ENCODE peak calls at places on chromosomes 11 and 22, in eight cellular contexts. G, I, Q, V, D, S, T and W are unnamed samples.

GRCh38 chr11:77096591-77097019 is 6.0 kb upstream of the OMP start:
- DNase-seq in G (no peak), S (no peak), I (peak; percentile 6), T (peak; percentile 12), Q (no peak), V (no peak), D (no peak), W (no peak)

GRCh38 chr11:60130496-60130895 is 42.0 kb downstream of the MS4A2 start:
- DNase-seq in Q (no peak), G (no peak), I (no peak), T (no peak), S (peak; percentile 65), D (no peak), V (peak; percentile 60), W (no peak)

GRCh38 chr22:17131686-17132085 is 10.5 kb upstream of the TMEM121B start:
- DNase-seq in D (no peak), Q (no peak), G (no peak), T (no peak), S (no peak), I (no peak), V (no peak), W (no peak)

GRCh38 chr11:33387996-33388395 is 130.8 kb downstream of the HIPK3 start:
- DNase-seq in T (no peak), S (no peak), I (no peak), V (no peak), G (no peak), D (no peak), Q (no peak), W (no peak)

GRCh38 chr11:2792376-2793250 is 92.8 kb upstream of the KCNQ1OT1 start:
- DNase-seq in V (no peak), T (peak; percentile 37), G (no peak), Q (no peak), S (peak; percentile 1), I (peak; percentile 15), D (no peak), W (no peak)

GRCh38 chr22:39148727-39149535 is 3.5 kb downstream of the CBX7 start:
- DNase-seq in S (peak; percentile 65), G (peak; percentile 59), V (peak; percentile 50), I (peak; percentile 53), T (peak; percentile 83), Q (peak; percentile 72), D (no peak), W (no peak)

GRCh38 chr11:69889400-69890372 is 70.5 kb upstream of the FGF3 start:
- DNase-seq in G (no peak), I (peak; percentile 4), S (no peak), T (no peak), Q (no peak), V (no peak), D (no peak), W (no peak)

GRCh38 chr11:115391598-115391997 is 112.6 kb downstream of the CADM1 start:
- DNase-seq in S (no peak), G (no peak), Q (no peak), I (no peak), V (no peak), T (no peak), D (peak; percentile 31), W (no peak)

GRCh38 chr11:8838248-8838647 is 72.7 kb upstream of the AKIP1 start:
- DNase-seq in S (no peak), I (no peak), Q (no peak), V (no peak), G (no peak), D (peak; percentile 94), T (no peak), W (peak; percentile 46)

GRCh38 chr11:120842195-120842594 is 181.7 kb upstream of the TBCEL start:
- DNase-seq in V (no peak), I (no peak), G (no peak), Q (no peak), D (no peak), S (no peak), T (no peak), W (no peak)

GRCh38 chr11:2565447-2566222 is 120.8 kb downstream of the KCNQ1 start:
- DNase-seq in V (no peak), T (peak; percentile 6), S (no peak), D (no peak), Q (no peak), I (peak; percentile 9), G (no peak), W (no peak)

GRCh38 chr22:45470871-45471270 is 31.8 kb upstream of the FBLN1 start:
- DNase-seq in D (no peak), T (peak; percentile 4), S (no peak), Q (no peak), I (no peak), V (no peak), G (no peak), W (no peak)

GRCh38 chr11:134536219-134536618 is 124.2 kb upstream of the B3GAT1 start:
- DNase-seq in S (no peak), G (no peak), T (no peak), V (no peak), D (no peak), I (no peak), Q (no peak), W (no peak)

GRCh38 chr11:107732327-107733051 is 20.6 kb upstream of the SLN start:
- DNase-seq in I (no peak), V (no peak), Q (no peak), T (no peak), D (no peak), S (no peak), G (no peak), W (no peak)

GRCh38 chr11:62857541-62857982 is 18.2 kb upstream of the WDR74 start:
- DNase-seq in Q (no peak), V (peak; percentile 21), D (peak; percentile 48), S (no peak), G (no peak), I (no peak), T (no peak), W (no peak)

GRCh38 chr11:43738600-43739409 is 58.3 kb downstream of the HSD17B12 start:
- DNase-seq in D (peak; percentile 90), I (no peak), Q (no peak), S (peak; percentile 33), G (no peak), T (no peak), V (no peak), W (no peak)

GRCh38 chr11:2975594-2975993 is 16.5 kb downstream of the NAP1L4 start:
- DNase-seq in D (peak; percentile 37), I (no peak), G (peak; percentile 63), S (peak; percentile 47), V (no peak), T (no peak), Q (no peak), W (no peak)

GRCh38 chr11:44626645-44627044 is 61.2 kb downstream of the CD82 start:
- DNase-seq in V (peak; percentile 12), Q (no peak), S (no peak), T (no peak), D (no peak), I (no peak), G (no peak), W (no peak)

GRCh38 chr11:125393331-125393730 is 102.7 kb downstream of the FEZ1 start:
- DNase-seq in V (no peak), D (no peak), S (no peak), Q (no peak), G (no peak), I (no peak), T (no peak), W (no peak)

GRCh38 chr11:67642148-67642475 is 2.5 kb upstream of the TBX10 start:
- DNase-seq in T (no peak), S (no peak), I (no peak), D (no peak), G (no peak), Q (no peak), V (peak; percentile 14), W (no peak)

GRCh38 chr11:12043959-12044772 is 35.7 kb upstream of the DKK3 start:
- DNase-seq in V (peak; percentile 78), I (peak; percentile 88), G (peak; percentile 57), T (peak; percentile 83), Q (peak; percentile 21), S (peak; percentile 79), D (peak; percentile 100), W (peak; percentile 96)

GRCh38 chr11:27303903-27304302 is 59.1 kb downstream of the CCDC34 start:
- DNase-seq in Q (no peak), S (no peak), I (no peak), G (no peak), D (no peak), T (no peak), V (no peak), W (no peak)
- H3K4me1 ChIP-seq in Q (no peaks in the 10 kb centered on the region), S (no peaks in the 10 kb centered on the region), I (no peaks in the 10 kb centered on the region), G (no peaks in the 10 kb centered on the region), D (no peaks in the 10 kb centered on the region), T (no peaks in the 10 kb centered on the region), V (no peaks in the 10 kb centered on the region), W (no peaks in the 10 kb centered on the region)

GRCh38 chr11:128824199-128825049 is 42.7 kb downstream of the KCNJ1 start:
- DNase-seq in T (peak; percentile 53), G (no peak), I (no peak), S (no peak), Q (no peak), D (no peak), V (no peak), W (no peak)
- H3K4me3 ChIP-seq in T (no peak overlapping the region), G (no peak overlapping the region), I (peak overlapping the region; percentile 30), S (no peak overlapping the region), Q (no peak overlapping the region), D (no peak overlapping the region), V (no peak overlapping the region), W (no peak overlapping the region)

DNA sequence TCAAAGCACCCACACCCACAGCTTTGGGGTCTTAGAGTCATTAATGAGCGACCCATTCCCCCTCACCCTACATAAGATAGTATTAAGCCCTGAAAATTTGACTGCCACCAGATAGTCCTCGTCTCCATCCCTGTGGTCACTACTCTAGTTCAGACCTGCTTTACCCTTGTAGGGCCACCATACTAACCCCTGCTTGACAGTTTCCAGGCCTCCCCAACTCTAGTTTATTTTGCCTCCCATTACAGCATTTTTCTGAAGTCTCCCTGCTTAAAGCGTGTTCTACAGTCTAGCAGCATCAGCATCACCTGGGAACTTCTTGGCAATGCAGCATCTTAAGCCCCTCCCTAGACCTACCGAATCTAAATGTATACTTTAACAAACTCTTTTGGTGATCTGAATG is 192.4 kb downstream of the MAML2 start:
- DNase-seq in S (no peak), Q (no peak), G (no peak), I (no peak), V (no peak), T (no peak), D (no peak), W (no peak)
- H3K4me1 ChIP-seq in S (peaks cover 5% of the 10 kb centered on the region), Q (peaks cover under 1% of the 10 kb centered on the region), G (peaks cover under 1% of the 10 kb centered on the region), I (peaks cover 17% of the 10 kb centered on the region), V (no peaks in the 10 kb centered on the region), T (peaks cover 4% of the 10 kb centered on the region), D (peaks cover 28% of the 10 kb centered on the region), W (peaks cover 36% of the 10 kb centered on the region)

GRCh38 chr22:30400159-30400558 is 3.3 kb downstream of the SEC14L2 start:
- DNase-seq in Q (no peak), V (no peak), T (no peak), I (no peak), G (no peak), D (no peak), S (no peak), W (no peak)

GRCh38 chr22:30398685-30399680 is 2.2 kb downstream of the SEC14L2 start:
- DNase-seq in T (no peak), S (no peak), D (no peak), Q (no peak), G (no peak), I (no peak), V (no peak), W (no peak)

GRCh38 chr22:30399718-30400117 is 2.9 kb downstream of the SEC14L2 start:
- DNase-seq in T (no peak), V (no peak), I (no peak), D (no peak), G (no peak), S (no peak), Q (no peak), W (no peak)

GRCh38 chr22:30404307-30404706 is 7.5 kb downstream of the SEC14L2 start:
- DNase-seq in D (no peak), I (no peak), G (no peak), V (no peak), Q (no peak), S (no peak), T (no peak), W (no peak)

GRCh38 chr22:30402036-30402759 is 5.4 kb downstream of the SEC14L2 start:
- DNase-seq in S (no peak), T (no peak), V (no peak), G (no peak), I (no peak), D (no peak), Q (no peak), W (no peak)
- H3K4me3 ChIP-seq in S (no peak overlapping the region), T (no peak overlapping the region), V (no peak overlapping the region), G (no peak overlapping the region), I (no peak overlapping the region), D (no peak overlapping the region), Q (no peak overlapping the region), W (no peak overlapping the region)